ENCODE peak calls at places on chromosomes 5 and 9, in four cellular contexts. L, U, Q and H are unnamed samples. For H3K4me1, the result is how much of the 10 kb centered on the place peaks cover.

GRCh38 chr9:74078647-74079046 is 418.5 kb upstream of the RORB start:
- DNase-seq in U (no peak), Q (no peak), L (no peak), H (no peak)

GRCh38 chr5:37723147-37723961 is 116.5 kb downstream of the GDNF start:
- DNase-seq in U (peak), Q (no peak), L (no peak), H (no peak)

GRCh38 chr9:72809586-72809985 is 143.3 kb downstream of the ALDH1A1 start:
- DNase-seq in U (no peak), Q (no peak), L (no peak), H (no peak)

GRCh38 chr5:169548315-169548714 is 35.3 kb upstream of the SPDL1 start:
- DNase-seq in U (peak), L (peak), Q (no peak), H (no peak)

GRCh38 chr9:120583958-120584369 is 4.0 kb upstream of the CDK5RAP2 start:
- DNase-seq in U (peak), Q (no peak), L (peak), H (no peak)

GRCh38 chr5:50744761-50745160 is 78.3 kb downstream of the PARP8 start:
- DNase-seq in L (no peak), Q (no peak), U (no peak), H (no peak)

GRCh38 chr9:35756743-35757526 is 2.9 kb upstream of the MSMP start:
- DNase-seq in Q (peak), U (peak), L (peak), H (no peak)

GRCh38 chr9:114207845-114208244 is 52.5 kb downstream of the COL27A1 start:
- DNase-seq in Q (peak), L (no peak), U (no peak), H (no peak)

GRCh38 chr5:56637321-56637920 is 177.9 kb upstream of the MAP3K1 start:
- DNase-seq in L (peak), Q (no peak), U (no peak), H (no peak)

DNA sequence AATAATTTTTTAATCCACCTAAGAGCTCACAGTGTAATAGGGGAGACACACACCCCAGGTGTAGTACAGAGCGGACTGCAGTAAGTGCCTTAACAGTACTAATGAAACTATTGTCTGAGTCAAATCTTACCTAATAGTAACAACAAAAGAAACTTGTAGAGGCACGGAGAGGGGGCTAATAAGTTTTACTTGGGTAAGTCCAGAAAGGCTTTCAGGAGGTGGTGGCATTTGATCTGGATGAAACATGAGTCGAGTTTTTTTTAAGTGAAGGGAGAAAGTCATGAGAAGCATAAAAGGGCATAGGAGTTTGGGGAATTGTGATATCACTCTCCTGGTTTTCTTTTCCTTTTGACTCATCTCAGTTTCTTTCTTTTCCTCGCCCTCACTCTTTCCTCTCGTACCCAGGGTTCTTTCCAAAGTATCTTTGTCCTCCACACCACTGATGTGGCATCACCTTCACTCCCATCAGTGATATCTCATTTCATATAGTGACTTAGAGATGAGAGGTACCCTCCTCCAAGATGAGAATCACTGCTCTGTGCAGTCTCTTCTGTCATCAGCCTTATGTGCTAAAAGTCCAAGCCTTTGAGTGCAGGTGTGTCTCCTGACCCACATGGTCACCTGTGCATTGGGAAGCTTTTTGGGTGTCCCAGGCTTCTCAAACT is 2.0 kb downstream of the CTNNA1 start:
- DNase-seq in Q (no peak), L (no peak), U (no peak), H (no peak)
- H3K27ac ChIP-seq in Q (peak), L (peak), U (peak), H (peak)

GRCh38 chr5:138452720-138453119 is 12.6 kb upstream of the EGR1 start:
- DNase-seq in Q (no peak), L (peak), U (no peak), H (no peak)

GRCh38 chr5:138448481-138449398 is 9.9 kb downstream of the REEP2 start:
- DNase-seq in Q (no peak), U (no peak), L (no peak), H (no peak)

GRCh38 chr5:138448070-138448469 is 9.2 kb downstream of the REEP2 start:
- DNase-seq in U (no peak), Q (no peak), L (no peak), H (no peak)

GRCh38 chr5:138450971-138451370 is 12.1 kb downstream of the REEP2 start:
- DNase-seq in L (no peak), U (no peak), Q (no peak), H (no peak)

GRCh38 chr5:138449501-138450239 is 10.8 kb downstream of the REEP2 start:
- DNase-seq in Q (peak), U (peak), L (peak), H (peak)
- H3K4me3 ChIP-seq in Q (no peak), U (no peak), L (no peak), H (no peak)

GRCh38 chr9:99057665-99058625 is 47.0 kb upstream of the TGFBR1 start:
- DNase-seq in Q (no peak), U (no peak), L (no peak), H (no peak)
- H3K4me1 ChIP-seq in Q (under half), U (under half), L (under half), H (under half)

GRCh38 chr5:14109041-14109747 is 33.9 kb upstream of the TRIO start:
- DNase-seq in L (no peak), U (no peak), Q (no peak), H (no peak)
- H3K27ac ChIP-seq in L (no peak), U (peak), Q (no peak), H (peak)

DNA sequence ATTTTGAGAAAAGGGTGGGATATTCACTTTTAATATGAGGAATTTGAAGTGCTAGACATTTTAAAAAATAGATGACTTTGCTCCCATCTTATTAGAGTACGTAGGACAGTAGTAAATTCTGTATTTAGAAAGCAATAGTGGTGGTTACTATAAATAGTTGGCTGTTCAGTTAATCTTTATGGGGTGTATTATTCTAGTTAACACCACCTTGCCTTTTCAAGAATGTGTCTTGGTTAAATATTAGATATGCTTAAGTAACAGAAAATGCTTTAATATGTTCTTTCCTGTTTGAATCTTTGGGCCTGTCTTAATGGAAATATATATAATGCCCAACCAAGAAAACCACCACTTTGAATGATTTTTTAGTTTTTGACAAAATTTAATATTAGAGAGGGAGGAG is 608.7 kb upstream of the FAM174A start:
- DNase-seq in Q (no peak), L (no peak), U (no peak), H (no peak)
- H3K4me3 ChIP-seq in Q (no peak), L (no peak), U (no peak), H (no peak)

GRCh38 chr5:153504726-153505125 is 14.3 kb downstream of the GRIA1 start:
- DNase-seq in Q (no peak), U (no peak), L (no peak), H (no peak)
- H3K4me1 ChIP-seq in Q (under half), U (under half), L (under half), H (under half)

DNA sequence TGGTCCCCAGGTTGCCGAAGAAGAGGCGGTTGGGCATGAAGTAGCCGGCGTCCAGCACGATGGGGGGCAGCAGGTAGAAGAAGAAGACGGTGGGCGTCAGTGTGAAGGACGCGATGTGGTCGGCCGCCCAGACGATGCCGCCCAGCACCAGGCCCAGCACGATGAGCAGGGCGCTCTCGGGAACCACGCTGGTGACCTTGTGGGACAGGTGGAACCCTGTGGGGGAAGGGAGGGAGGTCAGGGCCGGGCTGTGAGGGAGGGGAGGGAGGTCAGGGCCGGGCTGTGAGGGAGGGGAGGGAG is 32.4 kb downstream of the SLC9A3 start:
- DNase-seq in U (no peak), L (no peak), Q (no peak), H (no peak)
- H3K27ac ChIP-seq in U (no peak), L (no peak), Q (no peak), H (no peak)

GRCh38 chr9:237858-238345 is 23.2 kb downstream of the DOCK8 start:
- DNase-seq in L (no peak), U (no peak), Q (no peak), H (no peak)
- H3K4me3 ChIP-seq in L (no peak), U (no peak), Q (no peak), H (no peak)

DNA sequence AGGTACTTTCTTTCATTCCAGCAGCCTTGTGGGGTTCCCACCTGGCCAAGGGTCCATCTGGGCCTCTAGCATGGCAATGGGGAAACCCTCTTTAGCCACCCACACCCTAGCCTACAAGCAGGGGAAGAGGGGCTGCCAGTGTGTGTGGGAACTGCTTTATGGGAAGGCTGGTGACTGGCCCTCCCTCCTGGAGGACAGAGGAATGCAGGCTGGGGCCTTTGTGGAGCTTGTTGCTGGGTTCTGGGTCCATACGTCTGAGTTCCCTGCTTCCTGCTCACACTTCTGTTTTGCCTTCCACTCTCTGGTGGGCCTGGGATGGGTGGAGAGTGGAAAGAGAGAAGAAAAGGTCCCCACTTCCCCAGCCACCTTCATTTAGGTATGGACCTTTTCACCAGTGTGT is 14.9 kb upstream of the PITX1 start:
- DNase-seq in U (no peak), L (no peak), Q (no peak), H (no peak)
- H3K4me1 ChIP-seq in U (under half), L (under half), Q (under half), H (under half)